ENCODE peak calls at places on chromosome 19, in four cellular contexts. X is effector memory CD4-positive, alpha-beta T cell; U is right lobe of liver; C is thoracic aorta. L is an unnamed sample. For H3K36me3, the result is how much of the 10 kb centered on the place peaks cover.

GRCh38 chr19:48760514-48761221 is 5.3 kb downstream of the FGF21 start:
- DNase-seq in X (no peak), U (no peak), C (no peak), L (no peak)

GRCh38 chr19:54390942-54391577 is 24.2 kb upstream of the TTYH1 start:
- DNase-seq in X (no peak), U (no peak), C (no peak), L (peak)

GRCh38 chr19:52691215-52691610 is 43.6 kb downstream of the ZNF611 start:
- DNase-seq in X (no peak), U (no peak), C (no peak), L (no peak)

GRCh38 chr19:48629599-48630288 is 7.4 kb downstream of the DBP start:
- DNase-seq in X (no peak), U (peak), C (no peak), L (peak)

GRCh38 chr19:20776083-20777076 is at the start of gene ZNF66:
- DNase-seq in X (peak), U (peak), C (peak), L (peak)

GRCh38 chr19:18097993-18098890 is 664 bp downstream of the MAST3 start:
- DNase-seq in X (no peak), U (no peak), C (no peak), L (no peak)

GRCh38 chr19:18789883-18790565 is 1.1 kb downstream of the COMP start:
- DNase-seq in X (no peak), U (no peak), C (no peak), L (peak)

GRCh38 chr19:54133312-54133956 is 4.1 kb upstream of the CNOT3 start:
- DNase-seq in X (no peak), U (peak), C (no peak), L (no peak)

GRCh38 chr19:47047272-47047930 is 1.0 kb downstream of the TMEM160 start:
- DNase-seq in X (no peak), U (no peak), C (no peak), L (no peak)

GRCh38 chr19:31140717-31141116 is 208.5 kb downstream of the TSHZ3 start:
- DNase-seq in X (no peak), U (no peak), C (no peak), L (no peak)

DNA sequence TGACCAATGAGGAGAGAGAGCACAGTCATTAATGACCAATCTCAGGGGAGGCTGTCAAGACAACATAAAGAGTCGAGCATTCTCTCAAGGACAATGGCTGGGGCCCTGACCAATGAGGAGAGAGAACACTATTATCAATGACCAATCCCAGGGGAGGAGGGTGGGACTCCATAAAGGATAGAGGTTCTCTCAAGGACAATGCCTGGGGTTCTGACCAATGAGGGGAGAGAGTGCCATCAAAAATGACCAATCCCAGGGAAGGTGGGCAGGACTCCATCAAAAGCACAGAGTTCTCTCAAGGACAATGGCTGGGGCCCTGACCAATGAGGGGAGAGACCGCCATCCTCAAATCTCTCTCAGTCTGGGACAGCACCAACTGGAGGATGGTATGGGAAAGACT is 3.3 kb upstream of the KLK11 start:
- DNase-seq in X (no peak), U (no peak), C (no peak), L (peak)
- H3K36me3 ChIP-seq in X (under half), U (under half), C (under half), L (under half)

GRCh38 chr19:34228762-34229161 is 25.6 kb upstream of the GARRE1 start:
- DNase-seq in X (no peak), U (no peak), C (no peak), L (no peak)
- H3K36me3 ChIP-seq in X (half or more), U (under half), C (under half), L (half or more)

GRCh38 chr19:2246014-2246620 is 3.0 kb upstream of the AMH start:
- DNase-seq in X (no peak), U (no peak), C (no peak), L (no peak)

GRCh38 chr19:2248136-2249009 is 750 bp upstream of the AMH start:
- DNase-seq in X (no peak), U (no peak), C (no peak), L (peak)

GRCh38 chr19:2249010-2249866 is at the start of gene AMH:
- DNase-seq in X (no peak), U (no peak), C (no peak), L (peak)

GRCh38 chr19:2246801-2247361 is 2.2 kb upstream of the AMH start:
- DNase-seq in X (no peak), U (no peak), C (no peak), L (peak)

DNA sequence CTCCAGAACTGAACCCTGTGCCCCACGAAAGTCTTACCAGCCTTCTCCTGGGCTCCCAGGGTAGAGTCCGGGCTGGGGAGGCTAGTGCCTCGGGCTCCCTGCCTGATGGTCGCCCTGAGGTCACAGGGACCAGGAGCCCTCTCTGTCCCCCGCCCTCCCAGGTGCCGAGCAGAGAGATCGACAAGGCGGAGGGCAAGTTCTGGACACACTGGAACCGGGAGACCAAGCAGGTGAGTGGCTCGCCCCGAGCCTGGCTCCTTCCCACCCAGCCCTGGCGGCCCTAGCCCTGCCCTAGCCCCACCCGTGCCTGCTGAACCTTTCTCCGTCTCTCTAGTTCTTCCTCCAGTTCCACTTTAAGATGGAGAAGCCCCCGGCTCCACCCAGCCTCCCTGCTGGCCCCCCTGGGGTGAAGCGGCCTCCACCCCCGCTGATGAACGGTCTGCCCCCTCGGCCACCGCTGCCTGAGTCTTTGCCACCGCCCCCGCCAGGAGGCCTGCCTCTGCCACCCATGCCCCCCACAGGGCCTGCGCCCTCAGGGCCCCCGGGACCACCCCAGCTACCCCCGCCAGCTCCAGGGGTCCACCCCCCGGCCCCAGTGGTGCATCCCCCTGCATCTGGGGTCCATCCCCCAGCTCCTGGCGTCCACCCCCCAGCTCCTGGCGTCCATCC is 1.6 kb upstream of the AMH start:
- DNase-seq in X (no peak), U (no peak), C (no peak), L (peak)
- H3K36me3 ChIP-seq in X (half or more), U (under half), C (half or more), L (half or more)

DNA sequence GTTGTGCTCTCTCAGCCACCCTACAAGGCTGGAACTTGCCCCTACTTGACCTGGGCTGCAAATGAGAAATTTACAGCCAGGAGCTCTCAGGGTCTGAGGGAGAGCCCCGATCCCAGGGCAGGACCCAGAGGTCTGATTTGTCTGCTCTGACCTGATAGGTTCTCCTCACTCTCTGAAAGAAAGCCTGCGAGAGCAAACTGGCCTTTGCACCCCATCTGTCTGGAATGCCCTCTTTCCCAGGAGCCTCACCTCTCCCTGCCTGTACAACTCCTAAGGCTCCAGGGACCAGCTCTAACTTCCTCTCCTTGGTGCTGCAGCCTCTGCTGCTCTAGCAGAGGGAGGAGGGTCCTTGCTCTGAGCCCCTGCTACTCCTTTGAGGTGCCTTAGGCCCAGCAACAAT is 137.8 kb downstream of the UQCRFS1 start:
- DNase-seq in X (no peak), U (no peak), C (no peak), L (no peak)
- H3K36me3 ChIP-seq in X (under half), U (under half), C (under half), L (under half)

GRCh38 chr19:10145031-10145430 is 25.3 kb upstream of the EIF3G start:
- DNase-seq in X (no peak), U (no peak), C (no peak), L (no peak)
- H3K36me3 ChIP-seq in X (half or more), U (under half), C (half or more), L (half or more)

GRCh38 chr19:32415246-32415645 is 9.7 kb downstream of the DPY19L3 start:
- DNase-seq in X (no peak), U (no peak), C (no peak), L (no peak)
- H3K36me3 ChIP-seq in X (under half), U (under half), C (under half), L (under half)

DNA sequence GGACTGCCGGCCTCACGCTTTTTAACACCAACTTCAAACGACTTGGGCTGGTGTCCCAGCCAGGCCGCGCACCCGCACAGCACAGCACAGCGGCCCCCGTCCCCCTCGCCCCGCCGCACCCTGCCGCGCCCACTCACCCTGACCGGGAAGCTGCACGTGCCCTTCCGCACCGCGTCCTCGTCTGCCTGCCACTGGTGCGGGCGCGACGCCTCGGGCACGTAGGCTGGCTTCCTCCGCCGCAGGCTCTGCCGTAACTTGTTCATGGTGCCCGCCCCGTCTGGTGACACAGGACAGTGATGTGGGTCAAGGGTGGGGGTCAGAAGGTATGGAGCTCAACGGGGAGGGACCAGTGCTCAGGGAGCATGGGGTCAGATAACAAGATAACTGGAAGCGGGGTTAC is 6.2 kb downstream of the NUMBL start:
- DNase-seq in X (no peak), U (no peak), C (no peak), L (no peak)
- H3K36me3 ChIP-seq in X (under half), U (under half), C (half or more), L (under half)

GRCh38 chr19:807627-808175 is 10.4 kb downstream of the PTBP1 start:
- DNase-seq in X (no peak), U (no peak), C (no peak), L (peak)
- H3K36me3 ChIP-seq in X (half or more), U (under half), C (half or more), L (half or more)

GRCh38 chr19:10593148-10593547 is 6.0 kb upstream of the AP1M2 start:
- DNase-seq in X (no peak), U (no peak), C (no peak), L (no peak)
- H3K36me3 ChIP-seq in X (under half), U (under half), C (under half), L (under half)

DNA sequence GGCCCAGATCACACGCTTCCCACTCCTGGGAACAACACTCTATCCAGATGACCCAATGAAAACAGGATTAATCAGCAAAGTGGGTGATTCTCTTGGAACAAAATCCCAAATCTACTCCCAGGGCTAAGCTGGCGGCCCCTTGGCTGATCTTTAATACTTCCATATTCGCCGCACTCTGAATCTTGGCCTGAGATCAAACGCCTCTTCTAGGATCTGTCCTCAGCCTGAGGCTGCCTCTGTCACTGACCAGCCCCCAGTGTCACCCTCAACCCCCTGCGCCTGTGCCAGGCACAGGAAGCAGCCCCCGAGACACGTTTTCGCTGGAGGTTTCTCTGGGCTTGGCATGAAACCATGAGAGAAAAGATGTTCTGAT is 2.4 kb upstream of the CTXN1 start:
- DNase-seq in X (no peak), U (no peak), C (no peak), L (peak)
- H3K36me3 ChIP-seq in X (under half), U (under half), C (under half), L (under half)

L was measured in SK-N-SH.